ENCODE peak calls at places on chromosome 3, in five cellular contexts. D is SK-N-SH, F is endothelial cell of umbilical vein, O is HepG2, X is GM12878. Q is an unnamed sample.

GRCh38 chr3:50264389-50264963 is 4.5 kb upstream of the SEMA3B start:
- DNase-seq in D (peak), F (peak), O (peak), X (no peak), Q (no peak)

GRCh38 chr3:126493051-126493450 is 17.4 kb upstream of the ZXDC start:
- DNase-seq in D (no peak), F (no peak), O (no peak), X (no peak), Q (no peak)

GRCh38 chr3:148599478-148599877 is 98.2 kb upstream of the AGTR1 start:
- DNase-seq in D (no peak), F (no peak), O (no peak), X (no peak), Q (no peak)

GRCh38 chr3:59185586-59186381 is 136.0 kb upstream of the CFAP20DC start:
- DNase-seq in D (no peak), F (no peak), O (no peak), X (no peak), Q (no peak)

GRCh38 chr3:75075158-75075557 is 460.7 kb upstream of the CNTN3 start:
- DNase-seq in D (no peak), F (no peak), O (no peak), X (no peak), Q (no peak)

GRCh38 chr3:133977568-133977967 is 52.2 kb downstream of the SLCO2A1 start:
- DNase-seq in D (no peak), F (peak), O (no peak), X (no peak), Q (no peak)

GRCh38 chr3:33277193-33277882 is at the start of gene FBXL2:
- DNase-seq in D (peak), F (peak), O (peak), X (no peak), Q (no peak)

GRCh38 chr3:107117922-107118576 is 259.2 kb upstream of the CCDC54 start:
- DNase-seq in D (peak), F (peak), O (peak), X (no peak), Q (peak)

GRCh38 chr3:21274000-21274671 is 476.9 kb downstream of the ZNF385D start:
- DNase-seq in D (no peak), F (peak), O (no peak), X (no peak), Q (no peak)

GRCh38 chr3:29144361-29144760 is 136.5 kb upstream of the RBMS3 start:
- DNase-seq in D (no peak), F (peak), O (no peak), X (no peak), Q (no peak)

GRCh38 chr3:29141912-29142262 is 139.0 kb upstream of the RBMS3 start:
- DNase-seq in D (no peak), F (no peak), O (no peak), X (no peak), Q (no peak)

GRCh38 chr3:29141197-29141911 is 139.5 kb upstream of the RBMS3 start:
- DNase-seq in D (no peak), F (peak), O (no peak), X (no peak), Q (no peak)

GRCh38 chr3:29144807-29145206 is 136.1 kb upstream of the RBMS3 start:
- DNase-seq in D (peak), F (peak), O (no peak), X (no peak), Q (no peak)

GRCh38 chr3:29143151-29143550 is 137.7 kb upstream of the RBMS3 start:
- DNase-seq in D (no peak), F (peak), O (no peak), X (no peak), Q (no peak)
- TF ChIP-seq POLR2AphosphoS5 in D (no peak), F (no peak), O (no peak), X (no peak), Q (no peak)

GRCh38 chr3:39558775-39559306 is 91.4 kb downstream of the MOBP start:
- DNase-seq in D (no peak), F (no peak), O (no peak), X (no peak), Q (no peak)

GRCh38 chr3:39559543-39559942 is 92.1 kb downstream of the MOBP start:
- DNase-seq in D (no peak), F (no peak), O (no peak), X (no peak), Q (no peak)
- H3K9ac ChIP-seq in D (no peak), F (no peak), O (no peak), X (no peak), Q (no peak)

GRCh38 chr3:142929890-142930289 is 33.6 kb downstream of the PAQR9 start:
- DNase-seq in D (no peak), F (no peak), O (no peak), X (no peak), Q (no peak)
- TF ChIP-seq POLR2AphosphoS5 in D (no peak), F (no peak), O (no peak), X (no peak), Q (no peak)

DNA sequence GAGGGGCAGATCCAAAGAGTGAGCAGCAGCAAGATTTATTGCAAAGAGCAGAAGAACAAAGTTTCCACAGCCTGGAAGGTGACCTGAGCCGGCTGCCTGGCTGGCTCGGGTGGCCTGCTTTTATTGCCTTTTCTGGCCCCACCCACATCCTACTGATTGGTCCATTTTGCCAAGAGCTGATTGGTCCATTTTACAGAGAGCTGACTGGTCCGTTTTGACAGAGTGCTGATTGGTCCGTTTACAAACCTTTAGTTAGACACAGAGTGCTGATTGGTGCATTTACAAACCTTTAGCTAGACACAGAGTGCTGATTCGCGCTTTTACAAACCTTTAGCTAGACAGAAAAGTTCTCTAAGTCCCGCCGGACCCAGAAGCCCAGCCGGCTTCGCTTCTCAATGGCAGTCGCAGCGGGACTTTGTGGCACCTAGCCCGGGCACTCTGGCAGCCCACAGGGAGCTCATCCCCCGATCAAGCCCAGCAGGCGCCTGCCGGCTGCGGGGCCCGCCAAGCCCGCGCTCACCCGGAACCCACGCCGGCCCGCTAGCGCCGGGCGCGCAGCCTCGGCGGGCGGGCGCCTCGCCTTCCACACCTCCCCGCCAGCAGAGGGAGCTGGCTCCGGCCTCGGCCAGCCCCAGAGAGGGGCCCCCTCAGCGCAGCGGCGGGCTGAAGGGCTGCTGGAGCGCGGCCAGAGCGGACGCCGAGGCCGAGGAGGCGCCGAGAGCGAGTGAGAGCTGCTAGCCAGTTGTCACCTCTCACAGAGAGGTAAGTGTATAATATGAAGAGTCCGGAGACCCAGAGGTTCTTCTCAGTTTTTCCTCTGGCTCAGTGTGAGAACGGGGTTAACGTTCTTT is 339.2 kb downstream of the CHL1 start:
- DNase-seq in D (peak), F (no peak), O (no peak), X (no peak), Q (no peak)
- H3K9ac ChIP-seq in D (peak), F (no peak), O (no peak), X (no peak), Q (no peak)

DNA sequence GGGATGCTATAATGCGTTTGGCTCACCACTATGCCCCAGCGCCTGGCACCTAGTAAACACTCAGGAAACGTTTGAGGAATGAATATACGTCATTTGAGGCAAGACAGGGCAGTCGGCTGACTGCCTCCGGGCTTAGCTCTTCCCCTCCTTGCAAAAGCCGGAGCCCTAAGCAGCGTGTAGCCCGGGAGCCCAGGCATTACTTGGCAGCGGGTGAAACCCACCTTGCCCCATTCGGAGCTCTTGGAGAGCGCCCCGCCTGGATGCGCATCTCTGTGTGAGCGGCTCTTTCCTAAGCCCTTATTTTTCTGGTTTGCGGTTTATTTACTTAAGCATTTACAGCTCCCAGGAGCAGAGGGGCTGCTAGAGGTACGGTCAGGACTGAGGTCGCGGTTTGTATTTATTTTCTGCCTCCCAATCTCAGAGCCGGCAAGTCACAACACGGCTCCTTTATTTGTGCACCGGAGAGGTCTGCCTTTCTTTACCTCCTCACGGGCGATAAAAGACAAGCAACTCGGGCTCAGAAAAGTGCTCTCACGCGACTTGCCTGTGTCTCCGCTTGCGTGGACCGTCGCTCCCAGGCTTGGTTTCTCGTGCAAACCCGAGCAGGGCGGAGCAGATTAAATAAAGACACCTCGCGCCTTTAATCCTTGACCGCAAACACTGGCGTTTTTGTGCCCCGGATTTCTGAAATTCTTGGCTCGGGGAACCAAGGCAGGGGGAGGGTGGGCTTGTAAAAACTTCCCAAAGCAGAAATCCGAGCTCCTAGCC is 724 bp upstream of the ITPR1 start:
- DNase-seq in D (peak), F (peak), O (peak), X (no peak), Q (peak)
- TF ChIP-seq POLR2AphosphoS5 in D (no peak), F (no peak), O (no peak), X (no peak), Q (no peak)

GRCh38 chr3:183487046-183487445 is 58.6 kb upstream of the MCF2L2 start:
- DNase-seq in D (no peak), F (no peak), O (no peak), X (no peak), Q (no peak)

GRCh38 chr3:183485093-183485492 is 56.7 kb upstream of the MCF2L2 start:
- DNase-seq in D (no peak), F (no peak), O (no peak), X (no peak), Q (no peak)

GRCh38 chr3:183485585-183485984 is 57.2 kb upstream of the MCF2L2 start:
- DNase-seq in D (no peak), F (no peak), O (no peak), X (no peak), Q (no peak)

GRCh38 chr3:183487896-183488295 is 59.5 kb upstream of the MCF2L2 start:
- DNase-seq in D (no peak), F (no peak), O (no peak), X (no peak), Q (no peak)

GRCh38 chr3:183486472-183486871 is 58.1 kb upstream of the MCF2L2 start:
- DNase-seq in D (no peak), F (no peak), O (no peak), X (no peak), Q (no peak)
- H3K9ac ChIP-seq in D (no peak), F (no peak), O (no peak), X (no peak), Q (no peak)

DNA sequence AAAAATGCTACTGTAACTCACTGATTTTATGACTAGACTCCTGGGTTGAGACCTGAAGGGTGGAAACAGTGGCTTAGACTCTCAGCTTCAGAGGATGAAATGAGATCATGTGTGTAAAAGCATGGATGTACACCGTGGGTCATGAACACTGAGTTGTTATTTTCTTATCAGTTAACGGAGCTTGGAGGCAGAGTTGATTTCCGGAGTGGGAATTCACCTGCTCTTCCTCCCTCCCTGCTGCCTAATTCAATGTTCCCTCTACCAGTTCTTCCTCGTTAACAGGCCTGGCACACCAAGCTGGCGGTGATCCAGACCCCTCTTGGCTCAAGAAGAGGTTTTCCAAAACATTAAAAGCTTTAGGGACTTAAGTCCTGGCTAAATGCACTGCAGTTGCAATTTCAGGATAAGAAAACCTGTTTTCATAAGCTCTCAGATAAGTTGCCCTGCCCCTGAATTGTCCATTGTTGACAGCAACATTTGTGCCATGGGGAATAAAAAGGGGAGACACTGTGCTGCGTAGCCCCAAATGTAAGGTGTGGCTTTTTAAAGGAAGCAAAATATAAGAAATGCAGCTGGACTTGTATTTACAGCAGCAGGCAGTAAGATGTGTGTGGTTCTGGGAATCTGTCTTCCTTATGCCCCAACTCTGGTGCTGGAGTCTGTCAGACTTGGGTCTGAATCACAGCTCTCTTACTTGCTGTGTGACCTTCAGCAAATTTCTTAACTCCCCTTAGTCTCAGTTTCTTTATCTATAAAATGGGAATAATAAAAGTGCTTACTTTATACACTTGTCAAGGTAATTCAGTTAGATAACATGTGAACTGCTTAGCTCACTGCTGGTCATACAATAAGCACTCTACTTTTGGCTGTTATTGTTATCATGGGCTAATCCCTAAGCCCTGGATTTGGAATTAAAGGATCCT is 9.9 kb downstream of the PDIA5 start:
- DNase-seq in D (peak), F (peak), O (no peak), X (no peak), Q (peak)
- TF ChIP-seq POLR2AphosphoS5 in D (no peak), F (no peak), O (no peak), X (no peak), Q (no peak)

GRCh38 chr3:109334572-109334971 is 2.8 kb downstream of the DPPA4 start:
- DNase-seq in D (no peak), F (no peak), O (no peak), X (no peak), Q (no peak)
- H3K9ac ChIP-seq in D (no peak), F (no peak), O (no peak), X (no peak), Q (no peak)

GRCh38 chr3:118809696-118810498 is 224.7 kb downstream of the IGSF11 start:
- DNase-seq in D (no peak), F (no peak), O (no peak), X (peak), Q (no peak)
- TF ChIP-seq POLR2AphosphoS5 in D (no peak), F (no peak), O (no peak), X (no peak), Q (no peak)

Q was measured in SK-N-MC.